ENCODE peak calls at places on chromosomes 3 and 15, in seven cellular contexts. One of them, this sample, is unnamed.

GRCh38 chr15:101189708-101190107 is 62.1 kb downstream of the CHSY1 start:
- DNase-seq in CD8-positive, alpha-beta memory T cell: no peak
- DNase-seq in CD4-positive, alpha-beta T cell: no peak
- DNase-seq in thoracic aorta: no peak
- DNase-seq in psoas muscle: no peak
- DNase-seq in mammary epithelial cell: no peak
- DNase-seq in IMR-90: no peak
- DNase-seq in this sample: no peak

GRCh38 chr3:188915137-188915536 is 256.6 kb upstream of the TPRG1 start:
- DNase-seq in CD8-positive, alpha-beta memory T cell: no peak
- DNase-seq in CD4-positive, alpha-beta T cell: no peak
- DNase-seq in thoracic aorta: no peak
- DNase-seq in psoas muscle: no peak
- DNase-seq in mammary epithelial cell: no peak
- DNase-seq in IMR-90: peak; percentile 63
- DNase-seq in this sample: no peak

GRCh38 chr3:12308517-12308916 is 19.6 kb downstream of the PPARG start:
- DNase-seq in CD8-positive, alpha-beta memory T cell: no peak
- DNase-seq in CD4-positive, alpha-beta T cell: no peak
- DNase-seq in thoracic aorta: no peak
- DNase-seq in psoas muscle: no peak
- DNase-seq in mammary epithelial cell: peak; percentile 70
- DNase-seq in IMR-90: peak; percentile 93
- DNase-seq in this sample: no peak

GRCh38 chr3:72821170-72821781 is 27.0 kb downstream of the SHQ1 start:
- DNase-seq in CD8-positive, alpha-beta memory T cell: peak; percentile 15
- DNase-seq in CD4-positive, alpha-beta T cell: peak; percentile 11
- DNase-seq in thoracic aorta: no peak
- DNase-seq in psoas muscle: no peak
- DNase-seq in mammary epithelial cell: peak; percentile 11
- DNase-seq in IMR-90: peak; percentile 53
- DNase-seq in this sample: no peak

GRCh38 chr3:159964166-159964973 is 24.3 kb upstream of the IL12A start:
- DNase-seq in CD8-positive, alpha-beta memory T cell: no peak
- DNase-seq in CD4-positive, alpha-beta T cell: no peak
- DNase-seq in thoracic aorta: no peak
- DNase-seq in psoas muscle: no peak
- DNase-seq in mammary epithelial cell: peak; percentile 74
- DNase-seq in IMR-90: peak; percentile 94
- DNase-seq in this sample: no peak

GRCh38 chr3:150227839-150228238 is 180.3 kb upstream of the TSC22D2 start:
- DNase-seq in CD8-positive, alpha-beta memory T cell: no peak
- DNase-seq in CD4-positive, alpha-beta T cell: no peak
- DNase-seq in thoracic aorta: peak; percentile 10
- DNase-seq in psoas muscle: no peak
- DNase-seq in mammary epithelial cell: no peak
- DNase-seq in IMR-90: peak; percentile 69
- DNase-seq in this sample: no peak

GRCh38 chr3:112555535-112556170 is 6.1 kb downstream of the ATG3 start:
- DNase-seq in CD8-positive, alpha-beta memory T cell: no peak
- DNase-seq in CD4-positive, alpha-beta T cell: no peak
- DNase-seq in thoracic aorta: no peak
- DNase-seq in psoas muscle: no peak
- DNase-seq in mammary epithelial cell: no peak
- DNase-seq in IMR-90: peak; percentile 12
- DNase-seq in this sample: no peak

GRCh38 chr3:159928071-159928491 is 60.6 kb upstream of the IL12A start:
- DNase-seq in CD8-positive, alpha-beta memory T cell: no peak
- DNase-seq in CD4-positive, alpha-beta T cell: no peak
- DNase-seq in thoracic aorta: no peak
- DNase-seq in psoas muscle: no peak
- DNase-seq in mammary epithelial cell: peak; percentile 32
- DNase-seq in IMR-90: peak; percentile 45
- DNase-seq in this sample: no peak

GRCh38 chr3:101381809-101382208 is 61.4 kb upstream of the IMPG2 start:
- DNase-seq in CD8-positive, alpha-beta memory T cell: peak; percentile 13
- DNase-seq in CD4-positive, alpha-beta T cell: no peak
- DNase-seq in thoracic aorta: no peak
- DNase-seq in psoas muscle: no peak
- DNase-seq in mammary epithelial cell: peak; percentile 21
- DNase-seq in IMR-90: peak; percentile 58
- DNase-seq in this sample: no peak

GRCh38 chr3:14784087-14784596 is 34.6 kb upstream of the FGD5 start:
- DNase-seq in CD8-positive, alpha-beta memory T cell: no peak
- DNase-seq in CD4-positive, alpha-beta T cell: no peak
- DNase-seq in thoracic aorta: no peak
- DNase-seq in psoas muscle: no peak
- DNase-seq in mammary epithelial cell: no peak
- DNase-seq in IMR-90: no peak
- DNase-seq in this sample: no peak

GRCh38 chr15:44536298-44536961 is 517 bp upstream of the EIF3J start:
- DNase-seq in CD8-positive, alpha-beta memory T cell: no peak
- DNase-seq in CD4-positive, alpha-beta T cell: no peak
- DNase-seq in thoracic aorta: peak; percentile 53
- DNase-seq in psoas muscle: peak; percentile 84
- DNase-seq in mammary epithelial cell: peak; percentile 87
- DNase-seq in IMR-90: peak; percentile 68
- DNase-seq in this sample: peak; percentile 85

GRCh38 chr3:111070772-111071256 is 802 bp upstream of the NECTIN3 start:
- DNase-seq in CD8-positive, alpha-beta memory T cell: peak; percentile 26
- DNase-seq in CD4-positive, alpha-beta T cell: no peak
- DNase-seq in thoracic aorta: no peak
- DNase-seq in psoas muscle: no peak
- DNase-seq in mammary epithelial cell: no peak
- DNase-seq in IMR-90: no peak
- DNase-seq in this sample: peak; percentile 59

GRCh38 chr3:70905496-70905895 is 593.1 kb upstream of the MDFIC2 start:
- DNase-seq in CD8-positive, alpha-beta memory T cell: no peak
- DNase-seq in CD4-positive, alpha-beta T cell: no peak
- DNase-seq in thoracic aorta: no peak
- DNase-seq in psoas muscle: no peak
- DNase-seq in mammary epithelial cell: no peak
- DNase-seq in IMR-90: no peak
- DNase-seq in this sample: no peak

GRCh38 chr3:127607675-127608361 is 9.6 kb downstream of the MCM2 start:
- DNase-seq in CD8-positive, alpha-beta memory T cell: no peak
- DNase-seq in CD4-positive, alpha-beta T cell: no peak
- DNase-seq in thoracic aorta: no peak
- DNase-seq in psoas muscle: no peak
- DNase-seq in mammary epithelial cell: no peak
- DNase-seq in IMR-90: no peak
- DNase-seq in this sample: no peak

GRCh38 chr3:158098834-158099424 is 7.3 kb downstream of the SHOX2 start:
- DNase-seq in CD8-positive, alpha-beta memory T cell: no peak
- DNase-seq in CD4-positive, alpha-beta T cell: no peak
- DNase-seq in thoracic aorta: no peak
- DNase-seq in psoas muscle: no peak
- DNase-seq in mammary epithelial cell: peak; percentile 9
- DNase-seq in IMR-90: no peak
- DNase-seq in this sample: no peak

GRCh38 chr15:95327661-95328060 is 1002.8 kb upstream of the NR2F2 start:
- DNase-seq in CD8-positive, alpha-beta memory T cell: no peak
- DNase-seq in CD4-positive, alpha-beta T cell: no peak
- DNase-seq in thoracic aorta: no peak
- DNase-seq in psoas muscle: no peak
- DNase-seq in mammary epithelial cell: no peak
- DNase-seq in IMR-90: no peak
- DNase-seq in this sample: no peak

GRCh38 chr3:143119009-143119914 is at the start of gene CHST2:
- DNase-seq in CD8-positive, alpha-beta memory T cell: peak; percentile 73
- DNase-seq in CD4-positive, alpha-beta T cell: peak; percentile 40
- DNase-seq in thoracic aorta: no peak
- DNase-seq in psoas muscle: peak; percentile 72
- DNase-seq in mammary epithelial cell: peak; percentile 81
- DNase-seq in IMR-90: peak; percentile 71
- DNase-seq in this sample: peak; percentile 48

GRCh38 chr15:36544518-36545383 is 34.7 kb upstream of the CDIN1 start:
- DNase-seq in CD8-positive, alpha-beta memory T cell: no peak
- DNase-seq in CD4-positive, alpha-beta T cell: no peak
- DNase-seq in thoracic aorta: no peak
- DNase-seq in psoas muscle: no peak
- DNase-seq in mammary epithelial cell: no peak
- DNase-seq in IMR-90: no peak
- DNase-seq in this sample: no peak

GRCh38 chr15:90083954-90084607 is 18.2 kb downstream of the IDH2 start:
- DNase-seq in CD8-positive, alpha-beta memory T cell: no peak
- DNase-seq in CD4-positive, alpha-beta T cell: no peak
- DNase-seq in thoracic aorta: no peak
- DNase-seq in psoas muscle: no peak
- DNase-seq in mammary epithelial cell: no peak
- DNase-seq in IMR-90: no peak
- DNase-seq in this sample: no peak

GRCh38 chr15:90080818-90081382 is 21.4 kb downstream of the IDH2 start:
- DNase-seq in CD8-positive, alpha-beta memory T cell: no peak
- DNase-seq in CD4-positive, alpha-beta T cell: no peak
- DNase-seq in thoracic aorta: no peak
- DNase-seq in psoas muscle: no peak
- DNase-seq in mammary epithelial cell: no peak
- DNase-seq in IMR-90: no peak
- DNase-seq in this sample: no peak

GRCh38 chr15:90083419-90083818 is 18.8 kb downstream of the IDH2 start:
- DNase-seq in CD8-positive, alpha-beta memory T cell: no peak
- DNase-seq in CD4-positive, alpha-beta T cell: no peak
- DNase-seq in thoracic aorta: no peak
- DNase-seq in psoas muscle: no peak
- DNase-seq in mammary epithelial cell: no peak
- DNase-seq in IMR-90: no peak
- DNase-seq in this sample: no peak

GRCh38 chr15:90079619-90080559 is 22.4 kb downstream of the IDH2 start:
- DNase-seq in CD8-positive, alpha-beta memory T cell: no peak
- DNase-seq in CD4-positive, alpha-beta T cell: no peak
- DNase-seq in thoracic aorta: no peak
- DNase-seq in psoas muscle: no peak
- DNase-seq in mammary epithelial cell: no peak
- DNase-seq in IMR-90: no peak
- DNase-seq in this sample: no peak

DNA sequence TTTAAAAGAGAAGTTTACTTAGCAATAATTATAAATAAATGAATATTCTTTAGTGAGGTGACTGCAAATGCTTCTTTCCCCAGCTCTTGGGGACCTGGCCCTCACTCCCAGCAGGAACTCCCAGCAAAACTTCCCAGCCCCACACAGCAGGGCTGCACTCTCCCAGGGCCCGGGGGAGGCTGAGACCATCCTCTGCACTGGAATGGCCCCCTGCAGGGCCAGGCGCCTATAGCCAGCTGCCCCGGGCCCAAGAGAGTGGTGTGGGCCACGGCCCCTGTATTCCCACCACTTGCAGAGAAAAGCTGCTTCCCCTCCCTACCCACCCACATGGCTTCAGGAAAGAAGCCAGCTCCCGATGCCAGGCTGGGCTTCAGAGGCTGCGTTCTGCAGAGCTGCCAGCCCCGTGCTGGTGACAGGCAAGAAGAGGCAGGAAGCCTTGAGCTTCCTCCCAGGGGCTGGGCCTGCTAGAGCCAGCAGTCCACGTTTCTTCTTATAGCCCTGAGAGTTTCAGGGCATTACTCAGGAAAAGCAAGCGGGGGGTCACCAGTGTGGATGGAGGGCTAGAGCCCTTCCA is 20.0 kb downstream of the IDH2 start:
- DNase-seq in CD8-positive, alpha-beta memory T cell: no peak
- DNase-seq in CD4-positive, alpha-beta T cell: no peak
- DNase-seq in thoracic aorta: no peak
- DNase-seq in psoas muscle: no peak
- DNase-seq in mammary epithelial cell: no peak
- DNase-seq in IMR-90: no peak
- DNase-seq in this sample: peak; percentile 29
- H3K27ac ChIP-seq in CD8-positive, alpha-beta memory T cell: no peak overlapping the region
- H3K27ac ChIP-seq in CD4-positive, alpha-beta T cell: no peak overlapping the region
- H3K27ac ChIP-seq in thoracic aorta: no peak overlapping the region
- H3K27ac ChIP-seq in psoas muscle: no peak overlapping the region
- H3K27ac ChIP-seq in mammary epithelial cell: no peak overlapping the region
- H3K27ac ChIP-seq in IMR-90: no peak overlapping the region
- H3K27ac ChIP-seq in this sample: peak overlapping the region; percentile 53

DNA sequence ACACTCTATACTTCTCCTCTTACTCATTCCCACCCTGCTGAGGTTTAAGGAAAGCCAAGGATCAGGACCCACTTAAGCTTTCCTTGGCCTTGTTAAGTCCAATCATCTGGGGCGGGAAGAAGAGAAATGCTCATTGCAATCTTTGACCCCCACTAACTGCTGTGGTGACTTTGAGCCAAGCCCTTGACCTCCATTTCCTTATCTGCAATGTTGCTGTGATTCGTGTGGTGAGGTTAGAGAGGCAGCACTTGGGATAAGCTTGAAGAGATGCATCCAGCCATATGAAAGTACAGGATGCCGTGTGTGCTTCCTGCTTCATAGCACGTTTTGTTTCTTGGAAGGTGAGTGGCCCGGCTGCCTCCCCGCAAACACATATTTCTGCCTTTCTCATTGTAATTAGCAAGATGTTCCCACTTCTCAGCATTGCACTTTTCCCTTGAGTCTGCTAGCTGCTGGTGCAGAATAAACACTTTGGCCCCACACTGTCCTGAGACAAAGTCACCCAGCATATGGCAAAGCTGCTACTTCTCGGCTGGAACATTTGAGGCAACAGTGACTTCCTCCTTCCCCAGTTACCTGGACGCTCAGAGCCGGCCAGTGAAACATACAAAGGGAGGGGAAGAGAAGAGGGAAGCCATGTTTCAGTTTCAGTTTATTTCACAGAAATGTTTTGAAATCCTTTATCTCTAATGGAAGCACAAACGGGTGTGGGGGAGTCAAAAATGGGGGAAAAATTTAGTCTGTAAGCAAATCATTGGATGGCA is 10.5 kb upstream of the NUDT16 start:
- DNase-seq in CD8-positive, alpha-beta memory T cell: no peak
- DNase-seq in CD4-positive, alpha-beta T cell: no peak
- DNase-seq in thoracic aorta: no peak
- DNase-seq in psoas muscle: no peak
- DNase-seq in mammary epithelial cell: no peak
- DNase-seq in IMR-90: no peak
- DNase-seq in this sample: no peak
- H3K27ac ChIP-seq in CD8-positive, alpha-beta memory T cell: no peak overlapping the region
- H3K27ac ChIP-seq in CD4-positive, alpha-beta T cell: no peak overlapping the region
- H3K27ac ChIP-seq in thoracic aorta: no peak overlapping the region
- H3K27ac ChIP-seq in psoas muscle: no peak overlapping the region
- H3K27ac ChIP-seq in mammary epithelial cell: no peak overlapping the region
- H3K27ac ChIP-seq in IMR-90: no peak overlapping the region
- H3K27ac ChIP-seq in this sample: no peak overlapping the region

DNA sequence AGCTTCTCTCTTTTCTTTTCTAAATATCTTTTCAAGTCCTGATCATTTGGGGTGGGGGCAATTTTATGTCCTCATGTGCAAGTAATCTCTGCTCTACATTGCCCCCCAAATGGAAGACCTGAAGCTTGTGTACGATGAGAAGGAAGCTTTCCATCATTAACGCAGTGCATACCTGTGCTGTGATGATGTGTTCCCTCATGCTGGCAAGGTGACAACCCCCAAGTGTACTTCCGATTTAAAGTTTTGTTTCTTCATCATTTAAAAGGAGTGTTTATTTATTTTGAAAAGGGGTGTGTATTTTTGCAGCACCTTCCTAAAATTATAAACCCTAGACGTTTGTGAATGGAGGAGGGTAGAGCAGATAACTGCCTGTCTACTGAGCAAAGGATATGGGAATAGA is 45.3 kb downstream of the C2CD4A start:
- DNase-seq in CD8-positive, alpha-beta memory T cell: no peak
- DNase-seq in CD4-positive, alpha-beta T cell: no peak
- DNase-seq in thoracic aorta: no peak
- DNase-seq in psoas muscle: no peak
- DNase-seq in mammary epithelial cell: peak; percentile 21
- DNase-seq in IMR-90: no peak
- DNase-seq in this sample: no peak
- H3K27ac ChIP-seq in CD8-positive, alpha-beta memory T cell: no peak overlapping the region
- H3K27ac ChIP-seq in CD4-positive, alpha-beta T cell: no peak overlapping the region
- H3K27ac ChIP-seq in thoracic aorta: no peak overlapping the region
- H3K27ac ChIP-seq in psoas muscle: no peak overlapping the region
- H3K27ac ChIP-seq in mammary epithelial cell: no peak overlapping the region
- H3K27ac ChIP-seq in IMR-90: no peak overlapping the region
- H3K27ac ChIP-seq in this sample: no peak overlapping the region

GRCh38 chr3:155154255-155154654 is 74.1 kb downstream of the MME start:
- DNase-seq in CD8-positive, alpha-beta memory T cell: no peak
- DNase-seq in CD4-positive, alpha-beta T cell: no peak
- DNase-seq in thoracic aorta: no peak
- DNase-seq in psoas muscle: no peak
- DNase-seq in mammary epithelial cell: no peak
- DNase-seq in IMR-90: peak; percentile 39
- DNase-seq in this sample: no peak
- H3K27ac ChIP-seq in CD8-positive, alpha-beta memory T cell: no peak overlapping the region
- H3K27ac ChIP-seq in CD4-positive, alpha-beta T cell: no peak overlapping the region
- H3K27ac ChIP-seq in thoracic aorta: no peak overlapping the region
- H3K27ac ChIP-seq in psoas muscle: peak overlapping the region; percentile 30
- H3K27ac ChIP-seq in mammary epithelial cell: no peak overlapping the region
- H3K27ac ChIP-seq in IMR-90: no peak overlapping the region
- H3K27ac ChIP-seq in this sample: no peak overlapping the region